ENCODE peak calls at places on chromosomes 11 and 22, in eight cellular contexts. G is T-cell; O is activated CD8-positive, alpha-beta memory T cell treated with anti-CD3 and anti-CD28 coated beads for 24 hours; A is foreskin fibroblast; J is germinal center; W is GM23248; B is stimulated activated CD4-positive, alpha-beta T cell treated with anti-CD3 and anti-CD28 coated beads, Interleukin-1b, Interleukin-23, amount 100 ng/mL, for 1 hour; X is cortex of kidney. D is an unnamed sample.
A peak's percentile ranks its signal among the peaks of the same experiment; 100 is the strongest.

GRCh38 chr22:20514658-20515406 is 7.4 kb downstream of the MED15 start:
- DNase-seq in G (no peak), O (no peak), A (peak; percentile 90), J (no peak), W (peak; percentile 97), B (no peak), X (no peak), D (peak; percentile 82)

GRCh38 chr22:43230571-43230970 is 43.6 kb upstream of the TTLL12 start:
- DNase-seq in G (no peak), O (no peak), A (no peak), J (no peak), W (no peak), B (no peak), X (no peak), D (no peak)

GRCh38 chr11:61891331-61892084 is at the start of gene FADS3:
- DNase-seq in G (no peak), O (peak; percentile 81), A (peak; percentile 83), J (peak; percentile 88), W (peak; percentile 87), B (no peak), X (no peak), D (peak; percentile 92)

GRCh38 chr22:32775957-32776356 is 25.5 kb upstream of the TIMP3 start:
- DNase-seq in G (no peak), O (no peak), A (no peak), J (no peak), W (peak; percentile 29), B (no peak), X (no peak), D (no peak)

GRCh38 chr11:2761131-2762030 is 61.6 kb upstream of the KCNQ1OT1 start:
- DNase-seq in G (no peak), O (no peak), A (no peak), J (no peak), W (no peak), B (no peak), X (no peak), D (no peak)

GRCh38 chr22:29251981-29252978 is 15.5 kb downstream of the RHBDD3 start:
- DNase-seq in G (no peak), O (no peak), A (no peak), J (no peak), W (no peak), B (no peak), X (no peak), D (no peak)

GRCh38 chr11:84793318-84793717 is 833.8 kb downstream of the DLG2 start:
- DNase-seq in G (no peak), O (no peak), A (no peak), J (no peak), W (no peak), B (no peak), X (no peak), D (no peak)

GRCh38 chr11:45347343-45347742 is 61.2 kb upstream of the SYT13 start:
- DNase-seq in G (no peak), O (no peak), A (no peak), J (no peak), W (no peak), B (no peak), X (no peak), D (no peak)

GRCh38 chr22:31055322-31056159 is 25.6 kb upstream of the SMTN start:
- DNase-seq in G (no peak), O (no peak), A (peak; percentile 98), J (no peak), W (peak; percentile 99), B (no peak), X (no peak), D (peak; percentile 80)

GRCh38 chr11:64262271-64263002 is 11.1 kb downstream of the PLCB3 start:
- DNase-seq in G (no peak), O (no peak), A (no peak), J (no peak), W (no peak), B (no peak), X (no peak), D (no peak)

GRCh38 chr22:42317691-42318547 is 47.5 kb upstream of the TCF20 start:
- DNase-seq in G (no peak), O (no peak), A (no peak), J (no peak), W (no peak), B (no peak), X (no peak), D (no peak)

GRCh38 chr11:66543263-66544107 is 2.4 kb downstream of the ZDHHC24 start:
- DNase-seq in G (peak; percentile 45), O (peak; percentile 80), A (peak; percentile 35), J (peak; percentile 74), W (no peak), B (peak; percentile 16), X (no peak), D (no peak)

GRCh38 chr11:86811637-86812321 is 11.4 kb downstream of the PRSS23 start:
- DNase-seq in G (no peak), O (no peak), A (peak; percentile 69), J (no peak), W (peak; percentile 81), B (no peak), X (no peak), D (peak; percentile 56)

GRCh38 chr11:86669424-86669823 is 3.0 kb downstream of the ME3 start:
- DNase-seq in G (no peak), O (no peak), A (no peak), J (no peak), W (no peak), B (no peak), X (no peak), D (no peak)

GRCh38 chr11:121071456-121072236 is 29.4 kb upstream of the TECTA start:
- DNase-seq in G (no peak), O (no peak), A (no peak), J (no peak), W (no peak), B (no peak), X (no peak), D (no peak)